ENCODE peak calls at places on chromosome 14, in nine cellular contexts. One of them, this sample, is unnamed.

GRCh38 chr14:94145902-94146527 is 16.6 kb upstream of the IFI27L2 start:
- DNase-seq in AG09309: no peak
- DNase-seq in foreskin melanocyte: no peak
- DNase-seq in SIG-M5: no peak
- DNase-seq in naive B cell: no peak
- DNase-seq in heart left ventricle: no peak
- DNase-seq in fibroblast of lung: no peak
- DNase-seq in GM12865: peak
- DNase-seq in cardiac fibroblast: no peak
- DNase-seq in this sample: no peak

GRCh38 chr14:67526676-67527459 is 6.2 kb upstream of the PLEKHH1 start:
- DNase-seq in AG09309: no peak
- DNase-seq in foreskin melanocyte: peak
- DNase-seq in SIG-M5: no peak
- DNase-seq in fibroblast of lung: peak
- DNase-seq in heart left ventricle: peak
- DNase-seq in cardiac fibroblast: peak
- DNase-seq in GM12865: peak
- DNase-seq in naive B cell: no peak
- DNase-seq in this sample: no peak

GRCh38 chr14:59344711-59345455 is 120.3 kb downstream of the GPR135 start:
- DNase-seq in GM12865: no peak
- DNase-seq in heart left ventricle: no peak
- DNase-seq in SIG-M5: no peak
- DNase-seq in naive B cell: no peak
- DNase-seq in fibroblast of lung: no peak
- DNase-seq in AG09309: no peak
- DNase-seq in foreskin melanocyte: no peak
- DNase-seq in cardiac fibroblast: no peak
- DNase-seq in this sample: no peak

GRCh38 chr14:90483551-90483950 is 86.7 kb downstream of the CALM1 start:
- DNase-seq in SIG-M5: no peak
- DNase-seq in heart left ventricle: no peak
- DNase-seq in AG09309: no peak
- DNase-seq in cardiac fibroblast: no peak
- DNase-seq in foreskin melanocyte: no peak
- DNase-seq in naive B cell: no peak
- DNase-seq in fibroblast of lung: no peak
- DNase-seq in GM12865: no peak
- DNase-seq in this sample: no peak

GRCh38 chr14:90797919-90798318 is 18.3 kb downstream of the TTC7B start:
- DNase-seq in heart left ventricle: no peak
- DNase-seq in AG09309: no peak
- DNase-seq in fibroblast of lung: no peak
- DNase-seq in SIG-M5: no peak
- DNase-seq in foreskin melanocyte: no peak
- DNase-seq in GM12865: no peak
- DNase-seq in naive B cell: no peak
- DNase-seq in cardiac fibroblast: no peak
- DNase-seq in this sample: no peak

GRCh38 chr14:62289471-62289870 is 527.3 kb downstream of the SNAPC1 start:
- DNase-seq in heart left ventricle: no peak
- DNase-seq in foreskin melanocyte: no peak
- DNase-seq in cardiac fibroblast: no peak
- DNase-seq in AG09309: no peak
- DNase-seq in GM12865: no peak
- DNase-seq in naive B cell: no peak
- DNase-seq in SIG-M5: no peak
- DNase-seq in fibroblast of lung: peak
- DNase-seq in this sample: no peak

GRCh38 chr14:64549805-64550538 is at the start of gene PPP1R36:
- DNase-seq in naive B cell: peak
- DNase-seq in SIG-M5: no peak
- DNase-seq in heart left ventricle: no peak
- DNase-seq in fibroblast of lung: peak
- DNase-seq in foreskin melanocyte: no peak
- DNase-seq in cardiac fibroblast: no peak
- DNase-seq in GM12865: peak
- DNase-seq in AG09309: no peak
- DNase-seq in this sample: no peak

GRCh38 chr14:71296184-71296583 is 388.9 kb downstream of the PCNX1 start:
- DNase-seq in fibroblast of lung: no peak
- DNase-seq in naive B cell: no peak
- DNase-seq in foreskin melanocyte: no peak
- DNase-seq in GM12865: no peak
- DNase-seq in cardiac fibroblast: no peak
- DNase-seq in AG09309: no peak
- DNase-seq in heart left ventricle: no peak
- DNase-seq in SIG-M5: no peak
- DNase-seq in this sample: no peak

GRCh38 chr14:102230481-102231210 is 74.3 kb downstream of the MOK start:
- DNase-seq in naive B cell: no peak
- DNase-seq in cardiac fibroblast: no peak
- DNase-seq in foreskin melanocyte: no peak
- DNase-seq in AG09309: no peak
- DNase-seq in fibroblast of lung: no peak
- DNase-seq in SIG-M5: no peak
- DNase-seq in GM12865: no peak
- DNase-seq in heart left ventricle: no peak
- DNase-seq in this sample: no peak

GRCh38 chr14:91376547-91377477 is 40.8 kb downstream of the CCDC88C start:
- DNase-seq in heart left ventricle: no peak
- DNase-seq in SIG-M5: no peak
- DNase-seq in naive B cell: no peak
- DNase-seq in GM12865: peak
- DNase-seq in fibroblast of lung: no peak
- DNase-seq in foreskin melanocyte: no peak
- DNase-seq in cardiac fibroblast: no peak
- DNase-seq in AG09309: no peak
- DNase-seq in this sample: no peak

GRCh38 chr14:72801841-72802587 is 91.9 kb downstream of the DPF3 start:
- DNase-seq in heart left ventricle: no peak
- DNase-seq in fibroblast of lung: peak
- DNase-seq in AG09309: no peak
- DNase-seq in foreskin melanocyte: no peak
- DNase-seq in naive B cell: no peak
- DNase-seq in cardiac fibroblast: no peak
- DNase-seq in SIG-M5: no peak
- DNase-seq in GM12865: no peak
- DNase-seq in this sample: no peak

GRCh38 chr14:30808576-30808975 is 65.8 kb upstream of the COCH start:
- DNase-seq in cardiac fibroblast: no peak
- DNase-seq in foreskin melanocyte: no peak
- DNase-seq in fibroblast of lung: peak
- DNase-seq in SIG-M5: no peak
- DNase-seq in naive B cell: no peak
- DNase-seq in heart left ventricle: no peak
- DNase-seq in GM12865: no peak
- DNase-seq in AG09309: no peak
- DNase-seq in this sample: no peak

GRCh38 chr14:67420102-67420739 is 8.3 kb upstream of the PLEK2 start:
- DNase-seq in AG09309: no peak
- DNase-seq in cardiac fibroblast: no peak
- DNase-seq in SIG-M5: no peak
- DNase-seq in GM12865: peak
- DNase-seq in fibroblast of lung: no peak
- DNase-seq in naive B cell: no peak
- DNase-seq in heart left ventricle: no peak
- DNase-seq in foreskin melanocyte: no peak
- DNase-seq in this sample: no peak

GRCh38 chr14:51294951-51295350 is 54.9 kb downstream of the TMX1 start:
- DNase-seq in AG09309: no peak
- DNase-seq in fibroblast of lung: no peak
- DNase-seq in naive B cell: no peak
- DNase-seq in GM12865: peak
- DNase-seq in SIG-M5: no peak
- DNase-seq in heart left ventricle: no peak
- DNase-seq in cardiac fibroblast: no peak
- DNase-seq in foreskin melanocyte: no peak
- DNase-seq in this sample: no peak

GRCh38 chr14:35578639-35579038 is 44.7 kb downstream of the INSM2 start:
- DNase-seq in SIG-M5: no peak
- DNase-seq in AG09309: no peak
- DNase-seq in naive B cell: no peak
- DNase-seq in GM12865: no peak
- DNase-seq in heart left ventricle: no peak
- DNase-seq in cardiac fibroblast: no peak
- DNase-seq in foreskin melanocyte: no peak
- DNase-seq in fibroblast of lung: no peak
- DNase-seq in this sample: no peak

GRCh38 chr14:64186231-64187129 is 107.7 kb downstream of the ESR2 start:
- DNase-seq in fibroblast of lung: no peak
- DNase-seq in cardiac fibroblast: no peak
- DNase-seq in foreskin melanocyte: no peak
- DNase-seq in GM12865: no peak
- DNase-seq in naive B cell: no peak
- DNase-seq in heart left ventricle: no peak
- DNase-seq in SIG-M5: no peak
- DNase-seq in AG09309: no peak
- DNase-seq in this sample: no peak